ENCODE peak calls at places on chromosome 3, in ten cellular contexts. S is lower leg skin, M is AG09309, T is caudate nucleus, B is substantia nigra, G is GM20000, A is iris pigment epithelial cell, W is natural killer cell, N is adrenal gland, X is RPMI8226. O is an unnamed sample.

GRCh38 chr3:158456114-158456513 is 114.9 kb upstream of the MLF1 start:
- DNase-seq in B (no peak), T (no peak), X (no peak), G (no peak), W (no peak), M (no peak), N (no peak), A (peak; percentile 31), S (no peak), O (no peak)

GRCh38 chr3:58884457-58884856 is 165.4 kb downstream of the CFAP20DC start:
- DNase-seq in G (no peak), W (no peak), N (no peak), B (no peak), S (no peak), T (no peak), M (no peak), X (no peak), A (no peak), O (no peak)

GRCh38 chr3:31004025-31004678 is 109.7 kb upstream of the GADL1 start:
- DNase-seq in W (no peak), G (no peak), A (peak; percentile 89), X (peak; percentile 11), S (no peak), T (no peak), B (no peak), M (peak; percentile 88), N (no peak), O (peak; percentile 79)

GRCh38 chr3:87069021-87069420 is 78.1 kb upstream of the VGLL3 start:
- DNase-seq in T (no peak), W (no peak), A (no peak), N (no peak), G (no peak), B (no peak), M (no peak), X (no peak), S (no peak), O (no peak)

GRCh38 chr3:129626744-129627349 is 20.4 kb upstream of the PLXND1 start:
- DNase-seq in G (peak; percentile 97), M (no peak), N (peak; percentile 85), B (peak; percentile 61), X (peak; percentile 95), S (no peak), W (peak; percentile 50), T (peak; percentile 53), A (peak; percentile 69), O (no peak)

GRCh38 chr3:162721736-162722135 is 1225.1 kb downstream of the OTOL1 start:
- DNase-seq in N (no peak), B (no peak), G (no peak), A (peak; percentile 51), W (no peak), X (no peak), T (no peak), M (no peak), S (no peak), O (no peak)

GRCh38 chr3:15490158-15490557 is 31.3 kb downstream of the COLQ start:
- DNase-seq in M (no peak), W (no peak), T (no peak), B (no peak), S (no peak), X (no peak), N (no peak), G (no peak), A (no peak), O (no peak)

GRCh38 chr3:155034786-155035185 is 45.3 kb upstream of the MME start:
- DNase-seq in N (no peak), T (no peak), G (no peak), W (no peak), S (no peak), A (peak; percentile 77), B (no peak), X (no peak), M (no peak), O (no peak)

GRCh38 chr3:159356606-159357005 is 554.8 kb downstream of the MFSD1 start:
- DNase-seq in G (no peak), W (no peak), N (no peak), X (no peak), T (no peak), B (no peak), A (no peak), M (no peak), S (no peak), O (no peak)

GRCh38 chr3:52361011-52361410 is 44.9 kb downstream of the DNAH1 start:
- DNase-seq in B (no peak), W (no peak), T (no peak), S (no peak), A (no peak), N (no peak), G (no peak), M (no peak), X (no peak), O (no peak)

GRCh38 chr3:52521881-52522650 is 11.6 kb downstream of the NT5DC2 start:
- DNase-seq in B (no peak), M (no peak), S (no peak), G (no peak), W (no peak), T (no peak), A (no peak), X (no peak), N (no peak), O (no peak)

GRCh38 chr3:97579365-97579764 is 185.2 kb upstream of the ARL6 start:
- DNase-seq in A (peak; percentile 23), M (no peak), G (no peak), N (no peak), S (no peak), B (no peak), X (no peak), W (no peak), T (no peak), O (no peak)